ENCODE peak calls at places on chromosome 20, in eight cellular contexts. W, J, O, E, Q, Z, T and X are unnamed samples.

GRCh38 chr20:13221313-13221672 is 219 bp downstream of the ISM1 start:
- DNase-seq in W (no peak), J (no peak), O (no peak), E (no peak), Q (no peak), Z (no peak), T (no peak), X (no peak)

GRCh38 chr20:15643713-15644112 is 929.5 kb downstream of the KIF16B start:
- DNase-seq in W (no peak), J (no peak), O (no peak), E (no peak), Q (no peak), Z (no peak), T (no peak), X (no peak)

GRCh38 chr20:21575167-21575566 is 61.3 kb upstream of the NKX2-2 start:
- DNase-seq in W (no peak), J (no peak), O (no peak), E (no peak), Q (no peak), Z (no peak), T (no peak), X (no peak)

GRCh38 chr20:16434087-16434664 is 139.1 kb downstream of the KIF16B start:
- DNase-seq in W (no peak), J (peak; percentile 45), O (no peak), E (peak; percentile 34), Q (no peak), Z (peak; percentile 37), T (peak; percentile 46), X (peak; percentile 26)

GRCh38 chr20:20440473-20440872 is 72.6 kb downstream of the INSM1 start:
- DNase-seq in W (no peak), J (no peak), O (no peak), E (no peak), Q (no peak), Z (no peak), T (no peak), X (no peak)

GRCh38 chr20:38825901-38826625 is 20.6 kb downstream of the PPP1R16B start:
- DNase-seq in W (no peak), J (peak; percentile 15), O (peak; percentile 30), E (no peak), Q (peak; percentile 29), Z (no peak), T (no peak), X (no peak)

GRCh38 chr20:32338665-32339064 is 19.5 kb upstream of the ASXL1 start:
- DNase-seq in W (no peak), J (no peak), O (no peak), E (peak; percentile 74), Q (no peak), Z (no peak), T (no peak), X (no peak)

GRCh38 chr20:24018796-24019195 is 30.2 kb upstream of the GGTLC1 start:
- DNase-seq in W (no peak), J (no peak), O (no peak), E (peak; percentile 40), Q (no peak), Z (no peak), T (no peak), X (no peak)

GRCh38 chr20:32966881-32967781 is 37.1 kb downstream of the SUN5 start:
- DNase-seq in W (peak; percentile 83), J (no peak), O (no peak), E (no peak), Q (no peak), Z (peak; percentile 15), T (peak; percentile 8), X (no peak)

GRCh38 chr20:667351-668034 is 8.1 kb downstream of the SCRT2 start:
- DNase-seq in W (peak; percentile 41), J (no peak), O (no peak), E (peak; percentile 59), Q (no peak), Z (no peak), T (peak; percentile 79), X (peak; percentile 48)

GRCh38 chr20:48406462-48407235 is 421.1 kb downstream of the PREX1 start:
- DNase-seq in W (no peak), J (no peak), O (no peak), E (no peak), Q (no peak), Z (no peak), T (no peak), X (no peak)

GRCh38 chr20:49459684-49460083 is 22.8 kb downstream of the KCNB1 start:
- DNase-seq in W (no peak), J (no peak), O (no peak), E (no peak), Q (no peak), Z (no peak), T (no peak), X (no peak)

GRCh38 chr20:49568491-49569151 is 684 bp upstream of the PTGIS start:
- DNase-seq in W (no peak), J (no peak), O (no peak), E (no peak), Q (no peak), Z (no peak), T (no peak), X (no peak)

GRCh38 chr20:18005170-18005989 is 36.6 kb downstream of the MGME1 start:
- DNase-seq in W (no peak), J (no peak), O (no peak), E (no peak), Q (no peak), Z (peak; percentile 82), T (no peak), X (no peak)

GRCh38 chr20:64149141-64149540 is 15.1 kb upstream of the MYT1 start:
- DNase-seq in W (no peak), J (no peak), O (no peak), E (no peak), Q (no peak), Z (no peak), T (no peak), X (no peak)

GRCh38 chr20:19609642-19610223 is 148.3 kb upstream of the RIN2 start:
- DNase-seq in W (no peak), J (no peak), O (no peak), E (no peak), Q (peak; percentile 18), Z (no peak), T (no peak), X (no peak)

GRCh38 chr20:25237610-25238318 is 10.1 kb upstream of the PYGB start:
- DNase-seq in W (no peak), J (peak; percentile 94), O (peak; percentile 100), E (peak; percentile 65), Q (peak; percentile 98), Z (no peak), T (no peak), X (peak; percentile 72)

GRCh38 chr20:43752561-43753301 is 25.9 kb upstream of the GTSF1L start:
- DNase-seq in W (no peak), J (no peak), O (peak; percentile 85), E (peak; percentile 63), Q (peak; percentile 94), Z (peak; percentile 93), T (no peak), X (no peak)

GRCh38 chr20:43942661-43943285 is 28.1 kb downstream of the TOX2 start:
- DNase-seq in W (no peak), J (peak; percentile 21), O (peak; percentile 45), E (no peak), Q (peak; percentile 26), Z (no peak), T (no peak), X (no peak)

GRCh38 chr20:29497261-29497671 is 1760.2 kb upstream of the DEFB115 start:
- DNase-seq in W (no peak), J (no peak), O (no peak), E (peak; percentile 31), Q (no peak), Z (no peak), T (peak; percentile 91), X (no peak)
- H3K4me3 ChIP-seq in W (no peak overlapping the region), J (no peak overlapping the region), O (peak overlapping the region; percentile 1), E (no peak overlapping the region), Q (no peak overlapping the region), Z (no peak overlapping the region), T (peak overlapping the region; percentile 75), X (no peak overlapping the region)

GRCh38 chr20:2509794-2510193 is 1.1 kb upstream of the ZNF343 start:
- DNase-seq in W (no peak), J (no peak), O (no peak), E (no peak), Q (no peak), Z (no peak), T (no peak), X (no peak)

GRCh38 chr20:2508631-2509467 is at the start of gene ZNF343:
- DNase-seq in W (peak; percentile 74), J (peak; percentile 63), O (peak; percentile 39), E (peak; percentile 82), Q (peak; percentile 31), Z (peak; percentile 59), T (peak; percentile 86), X (peak; percentile 75)

GRCh38 chr20:2509468-2509781 is 710 bp upstream of the ZNF343 start:
- DNase-seq in W (no peak), J (no peak), O (no peak), E (no peak), Q (no peak), Z (no peak), T (no peak), X (peak; percentile 16)

GRCh38 chr20:2507875-2508630 is 662 bp downstream of the ZNF343 start:
- DNase-seq in W (no peak), J (no peak), O (no peak), E (no peak), Q (no peak), Z (no peak), T (peak; percentile 61), X (no peak)

GRCh38 chr20:2507464-2507863 is 1.3 kb downstream of the ZNF343 start:
- DNase-seq in W (no peak), J (no peak), O (no peak), E (no peak), Q (no peak), Z (no peak), T (peak; percentile 33), X (no peak)
- H3K4me3 ChIP-seq in W (no peak overlapping the region), J (peak overlapping the region; percentile 89), O (peak overlapping the region; percentile 92), E (no peak overlapping the region), Q (no peak overlapping the region), Z (peak overlapping the region; percentile 87), T (peak overlapping the region; percentile 76), X (peak overlapping the region; percentile 75)

GRCh38 chr20:37406010-37406998 is 60.4 kb downstream of the SRC start:
- DNase-seq in W (no peak), J (no peak), O (no peak), E (no peak), Q (no peak), Z (no peak), T (peak; percentile 93), X (no peak)
- H3K4me3 ChIP-seq in W (peak overlapping the region; percentile 51), J (peak overlapping the region; percentile 41), O (peak overlapping the region; percentile 40), E (peak overlapping the region; percentile 11), Q (peak overlapping the region; percentile 23), Z (peak overlapping the region; percentile 36), T (peak overlapping the region; percentile 21), X (peak overlapping the region; percentile 49)

GRCh38 chr20:7207186-7207585 is 439.7 kb downstream of the BMP2 start:
- DNase-seq in W (no peak), J (no peak), O (no peak), E (no peak), Q (no peak), Z (no peak), T (no peak), X (no peak)
- H3K4me3 ChIP-seq in W (no peak overlapping the region), J (no peak overlapping the region), O (no peak overlapping the region), E (no peak overlapping the region), Q (no peak overlapping the region), Z (no peak overlapping the region), T (no peak overlapping the region), X (no peak overlapping the region)